ENCODE peak calls at places on chromosome 16, in eight cellular contexts. One of them, this sample, is unnamed.

GRCh38 chr16:77236063-77236511 is 36.9 kb downstream of the SYCE1L start:
- DNase-seq in ovary: peak; percentile 69
- DNase-seq in AG10803: peak; percentile 73
- DNase-seq in osteoblast: peak; percentile 89
- DNase-seq in AG04449: no peak
- DNase-seq in PC-9: peak; percentile 78
- DNase-seq in glutamatergic neuron: peak; percentile 93
- DNase-seq in GM06990: peak; percentile 75
- DNase-seq in this sample: no peak

GRCh38 chr16:84390131-84390785 is 21.9 kb downstream of the ATP2C2 start:
- DNase-seq in AG04449: no peak
- DNase-seq in glutamatergic neuron: no peak
- DNase-seq in PC-9: no peak
- DNase-seq in ovary: no peak
- DNase-seq in AG10803: no peak
- DNase-seq in osteoblast: peak; percentile 61
- DNase-seq in GM06990: no peak
- DNase-seq in this sample: peak; percentile 68

GRCh38 chr16:46428108-46429061 is 192.8 kb downstream of the SHCBP1 start:
- DNase-seq in AG10803: no peak
- DNase-seq in osteoblast: no peak
- DNase-seq in glutamatergic neuron: peak; percentile 5
- DNase-seq in PC-9: no peak
- DNase-seq in GM06990: no peak
- DNase-seq in ovary: no peak
- DNase-seq in AG04449: no peak
- DNase-seq in this sample: peak; percentile 59

GRCh38 chr16:87063543-87063942 is 253.6 kb downstream of the C16orf95 start:
- DNase-seq in osteoblast: no peak
- DNase-seq in GM06990: no peak
- DNase-seq in ovary: no peak
- DNase-seq in glutamatergic neuron: no peak
- DNase-seq in PC-9: no peak
- DNase-seq in AG04449: no peak
- DNase-seq in AG10803: no peak
- DNase-seq in this sample: no peak

GRCh38 chr16:58085584-58086251 is 43.5 kb downstream of the CFAP20 start:
- DNase-seq in AG04449: no peak
- DNase-seq in GM06990: no peak
- DNase-seq in osteoblast: no peak
- DNase-seq in PC-9: no peak
- DNase-seq in glutamatergic neuron: no peak
- DNase-seq in AG10803: no peak
- DNase-seq in ovary: no peak
- DNase-seq in this sample: peak; percentile 89

GRCh38 chr16:87329436-87330256 is 12.5 kb upstream of the C16orf95 start:
- DNase-seq in GM06990: no peak
- DNase-seq in glutamatergic neuron: peak; percentile 8
- DNase-seq in osteoblast: peak; percentile 59
- DNase-seq in PC-9: no peak
- DNase-seq in ovary: no peak
- DNase-seq in AG10803: no peak
- DNase-seq in AG04449: no peak
- DNase-seq in this sample: peak; percentile 15

GRCh38 chr16:77943770-77944169 is 78.6 kb upstream of the CLEC3A start:
- DNase-seq in glutamatergic neuron: no peak
- DNase-seq in ovary: no peak
- DNase-seq in PC-9: no peak
- DNase-seq in AG10803: no peak
- DNase-seq in osteoblast: no peak
- DNase-seq in GM06990: no peak
- DNase-seq in AG04449: no peak
- DNase-seq in this sample: no peak

GRCh38 chr16:16013812-16014211 is 64.4 kb downstream of the ABCC1 start:
- DNase-seq in PC-9: no peak
- DNase-seq in AG04449: no peak
- DNase-seq in glutamatergic neuron: no peak
- DNase-seq in GM06990: no peak
- DNase-seq in osteoblast: no peak
- DNase-seq in ovary: no peak
- DNase-seq in AG10803: no peak
- DNase-seq in this sample: no peak

GRCh38 chr16:19044781-19045180 is 22.6 kb upstream of the COQ7 start:
- DNase-seq in PC-9: no peak
- DNase-seq in osteoblast: peak; percentile 18
- DNase-seq in AG04449: no peak
- DNase-seq in AG10803: no peak
- DNase-seq in glutamatergic neuron: no peak
- DNase-seq in GM06990: no peak
- DNase-seq in ovary: no peak
- DNase-seq in this sample: no peak

GRCh38 chr16:54431041-54431996 is 144.7 kb upstream of the IRX3 start:
- DNase-seq in AG04449: peak; percentile 7
- DNase-seq in ovary: no peak
- DNase-seq in AG10803: peak; percentile 63
- DNase-seq in glutamatergic neuron: no peak
- DNase-seq in GM06990: no peak
- DNase-seq in osteoblast: peak; percentile 90
- DNase-seq in PC-9: no peak
- DNase-seq in this sample: no peak

GRCh38 chr16:85652431-85653221 is 36.1 kb downstream of the GINS2 start:
- DNase-seq in ovary: peak; percentile 69
- DNase-seq in GM06990: peak; percentile 37
- DNase-seq in PC-9: peak; percentile 35
- DNase-seq in AG10803: peak; percentile 68
- DNase-seq in AG04449: no peak
- DNase-seq in osteoblast: no peak
- DNase-seq in glutamatergic neuron: peak; percentile 80
- DNase-seq in this sample: no peak

GRCh38 chr16:58450590-58450989 is 49.4 kb upstream of the NDRG4 start:
- DNase-seq in AG10803: no peak
- DNase-seq in osteoblast: no peak
- DNase-seq in ovary: no peak
- DNase-seq in GM06990: no peak
- DNase-seq in AG04449: no peak
- DNase-seq in PC-9: no peak
- DNase-seq in glutamatergic neuron: no peak
- DNase-seq in this sample: no peak

GRCh38 chr16:21654881-21655280 is 2.5 kb upstream of the IGSF6 start:
- DNase-seq in PC-9: no peak
- DNase-seq in GM06990: no peak
- DNase-seq in osteoblast: no peak
- DNase-seq in AG10803: no peak
- DNase-seq in glutamatergic neuron: no peak
- DNase-seq in ovary: no peak
- DNase-seq in AG04449: no peak
- DNase-seq in this sample: no peak

GRCh38 chr16:11034005-11034404 is 89.6 kb downstream of the CLEC16A start:
- DNase-seq in ovary: peak; percentile 37
- DNase-seq in AG10803: peak; percentile 94
- DNase-seq in AG04449: no peak
- DNase-seq in PC-9: no peak
- DNase-seq in GM06990: no peak
- DNase-seq in osteoblast: no peak
- DNase-seq in glutamatergic neuron: no peak
- DNase-seq in this sample: no peak

GRCh38 chr16:3861808-3862451 is 18.6 kb downstream of the CREBBP start:
- DNase-seq in AG10803: no peak
- DNase-seq in AG04449: no peak
- DNase-seq in ovary: no peak
- DNase-seq in GM06990: peak; percentile 18
- DNase-seq in osteoblast: peak; percentile 74
- DNase-seq in glutamatergic neuron: no peak
- DNase-seq in PC-9: no peak
- DNase-seq in this sample: no peak

GRCh38 chr16:3865241-3865640 is 15.3 kb downstream of the CREBBP start:
- DNase-seq in AG10803: no peak
- DNase-seq in ovary: no peak
- DNase-seq in AG04449: no peak
- DNase-seq in GM06990: no peak
- DNase-seq in PC-9: no peak
- DNase-seq in glutamatergic neuron: no peak
- DNase-seq in osteoblast: no peak
- DNase-seq in this sample: no peak

GRCh38 chr16:3863587-3863986 is 16.9 kb downstream of the CREBBP start:
- DNase-seq in osteoblast: no peak
- DNase-seq in GM06990: no peak
- DNase-seq in ovary: no peak
- DNase-seq in AG10803: no peak
- DNase-seq in PC-9: no peak
- DNase-seq in glutamatergic neuron: no peak
- DNase-seq in AG04449: no peak
- DNase-seq in this sample: no peak

GRCh38 chr16:3866703-3867431 is 13.6 kb downstream of the CREBBP start:
- DNase-seq in AG04449: no peak
- DNase-seq in ovary: no peak
- DNase-seq in AG10803: peak; percentile 33
- DNase-seq in glutamatergic neuron: no peak
- DNase-seq in osteoblast: no peak
- DNase-seq in PC-9: no peak
- DNase-seq in GM06990: no peak
- DNase-seq in this sample: no peak

DNA sequence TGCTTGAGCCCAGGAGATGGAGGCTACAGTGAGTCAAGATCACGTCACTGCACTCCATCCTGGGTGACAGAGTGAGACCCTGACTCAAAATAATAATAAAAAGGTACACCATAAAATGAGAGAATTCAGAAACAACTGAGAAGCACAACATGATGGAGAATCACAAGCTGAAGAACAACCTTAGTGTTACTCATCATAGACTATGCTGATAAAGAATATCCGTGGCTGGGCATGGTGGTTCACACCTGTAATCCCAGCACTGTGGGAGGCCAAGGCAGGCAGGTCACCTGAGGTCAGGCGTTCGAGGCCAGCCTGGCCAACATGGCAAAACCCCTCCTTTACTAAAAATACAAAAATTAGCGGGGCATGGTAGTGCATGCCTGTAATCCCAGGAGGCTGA is 16.0 kb downstream of the CREBBP start:
- DNase-seq in glutamatergic neuron: no peak
- DNase-seq in AG10803: no peak
- DNase-seq in PC-9: no peak
- DNase-seq in ovary: no peak
- DNase-seq in osteoblast: no peak
- DNase-seq in AG04449: no peak
- DNase-seq in GM06990: no peak
- DNase-seq in this sample: no peak
- TF ChIP-seq CTCF in glutamatergic neuron: no peak
- TF ChIP-seq CTCF in AG10803: no peak
- TF ChIP-seq CTCF in PC-9: no peak
- TF ChIP-seq CTCF in ovary: no peak
- TF ChIP-seq CTCF in osteoblast: no peak
- TF ChIP-seq CTCF in AG04449: no peak
- TF ChIP-seq CTCF in GM06990: no peak
- TF ChIP-seq CTCF in this sample: no peak

GRCh38 chr16:27238016-27238587 is 30.5 kb downstream of the NSMCE1 start:
- DNase-seq in glutamatergic neuron: no peak
- DNase-seq in osteoblast: peak; percentile 50
- DNase-seq in GM06990: no peak
- DNase-seq in AG10803: no peak
- DNase-seq in AG04449: no peak
- DNase-seq in PC-9: no peak
- DNase-seq in ovary: no peak
- DNase-seq in this sample: no peak
- TF ChIP-seq CTCF in glutamatergic neuron: no peak
- TF ChIP-seq CTCF in osteoblast: no peak
- TF ChIP-seq CTCF in GM06990: no peak
- TF ChIP-seq CTCF in AG10803: no peak
- TF ChIP-seq CTCF in AG04449: no peak
- TF ChIP-seq CTCF in PC-9: no peak
- TF ChIP-seq CTCF in ovary: no peak
- TF ChIP-seq CTCF in this sample: no peak

DNA sequence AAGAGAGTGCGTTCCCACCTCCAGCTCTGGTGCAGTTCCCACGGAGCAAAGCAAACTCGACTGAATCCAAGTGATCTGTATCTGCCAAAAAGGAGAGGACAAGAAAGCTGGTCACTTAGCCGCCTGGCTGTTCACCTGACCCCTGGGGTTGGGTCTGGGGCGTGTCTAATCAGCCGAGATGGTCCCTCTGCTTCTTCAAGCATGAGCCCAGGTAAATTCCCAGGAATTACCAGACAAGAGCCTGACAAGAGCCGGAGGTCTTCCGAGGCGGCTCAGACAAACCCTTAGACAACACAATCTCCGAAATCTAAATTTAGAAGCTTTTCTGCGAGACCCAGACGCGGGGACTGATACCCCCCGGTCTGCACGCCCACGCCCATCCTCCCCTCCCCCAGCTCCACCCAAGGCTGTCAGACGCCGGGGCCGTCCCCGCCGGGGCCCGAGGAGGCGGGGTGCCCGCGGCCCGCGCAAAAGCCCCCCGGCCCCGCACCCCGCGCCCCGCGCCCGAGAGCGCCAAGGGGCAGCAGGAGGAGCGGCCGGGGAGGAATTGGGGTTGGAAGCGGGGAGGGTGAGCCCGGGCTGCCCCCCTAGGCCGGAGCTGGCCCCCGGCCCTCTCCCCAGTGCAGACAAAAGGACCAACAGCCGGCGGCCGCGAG is 661 bp downstream of the ZNF821 start:
- DNase-seq in glutamatergic neuron: peak; percentile 73
- DNase-seq in PC-9: peak; percentile 48
- DNase-seq in AG04449: no peak
- DNase-seq in GM06990: peak; percentile 42
- DNase-seq in AG10803: peak; percentile 8
- DNase-seq in ovary: peak; percentile 49
- DNase-seq in osteoblast: peak; percentile 87
- DNase-seq in this sample: no peak
- TF ChIP-seq CTCF in glutamatergic neuron: peak; percentile 42
- TF ChIP-seq CTCF in PC-9: no peak
- TF ChIP-seq CTCF in AG04449: peak; percentile 66
- TF ChIP-seq CTCF in GM06990: peak; percentile 56
- TF ChIP-seq CTCF in AG10803: peak; percentile 37
- TF ChIP-seq CTCF in ovary: no peak
- TF ChIP-seq CTCF in osteoblast: peak; percentile 13
- TF ChIP-seq CTCF in this sample: peak; percentile 80

GRCh38 chr16:56591377-56592060 is 2.2 kb downstream of the MT3 start:
- DNase-seq in GM06990: no peak
- DNase-seq in PC-9: no peak
- DNase-seq in osteoblast: no peak
- DNase-seq in glutamatergic neuron: no peak
- DNase-seq in AG10803: no peak
- DNase-seq in ovary: no peak
- DNase-seq in AG04449: no peak
- DNase-seq in this sample: no peak

GRCh38 chr16:56593573-56594291 is 4.4 kb downstream of the MT3 start:
- DNase-seq in glutamatergic neuron: no peak
- DNase-seq in PC-9: no peak
- DNase-seq in osteoblast: no peak
- DNase-seq in AG10803: no peak
- DNase-seq in ovary: no peak
- DNase-seq in AG04449: no peak
- DNase-seq in GM06990: no peak
- DNase-seq in this sample: no peak

GRCh38 chr16:56588781-56589140 is 567 bp upstream of the MT3 start:
- DNase-seq in osteoblast: no peak
- DNase-seq in glutamatergic neuron: no peak
- DNase-seq in PC-9: no peak
- DNase-seq in GM06990: no peak
- DNase-seq in AG10803: no peak
- DNase-seq in ovary: no peak
- DNase-seq in AG04449: no peak
- DNase-seq in this sample: no peak

GRCh38 chr16:56594292-56594619 is 4.9 kb downstream of the MT3 start:
- DNase-seq in glutamatergic neuron: no peak
- DNase-seq in AG04449: no peak
- DNase-seq in GM06990: no peak
- DNase-seq in ovary: no peak
- DNase-seq in osteoblast: no peak
- DNase-seq in PC-9: no peak
- DNase-seq in AG10803: no peak
- DNase-seq in this sample: no peak

GRCh38 chr16:56589141-56590039 is at the start of gene MT3:
- DNase-seq in ovary: no peak
- DNase-seq in GM06990: no peak
- DNase-seq in AG04449: no peak
- DNase-seq in glutamatergic neuron: peak; percentile 70
- DNase-seq in osteoblast: no peak
- DNase-seq in AG10803: no peak
- DNase-seq in PC-9: peak; percentile 48
- DNase-seq in this sample: no peak
- TF ChIP-seq CTCF in ovary: no peak
- TF ChIP-seq CTCF in GM06990: no peak
- TF ChIP-seq CTCF in AG04449: no peak
- TF ChIP-seq CTCF in glutamatergic neuron: no peak
- TF ChIP-seq CTCF in osteoblast: no peak
- TF ChIP-seq CTCF in AG10803: no peak
- TF ChIP-seq CTCF in PC-9: no peak
- TF ChIP-seq CTCF in this sample: peak; percentile 20